ENCODE peak calls at places on chromosomes 4 and X, in seven cellular contexts. F is iris pigment epithelial cell, R is brain microvascular endothelial cell, U is left ventricle myocardium superior, T is D341Med, E is fibroblast of lung, D is anterior cingulate cortex. V is an unnamed sample.

GRCh38 chr4:20532871-20533870 is 167.1 kb upstream of the PACRGL start:
- DNase-seq in E (peak), U (no peak), D (no peak), T (no peak), F (peak), R (peak), V (no peak)

GRCh38 chrX:41085883-41086626 is 810 bp downstream of the USP9X start:
- DNase-seq in D (peak), T (peak), U (peak), E (peak), F (peak), R (peak), V (peak)

GRCh38 chr4:88629826-88630225 is 37.5 kb downstream of the HERC3 start:
- DNase-seq in D (no peak), R (no peak), E (peak), F (no peak), U (no peak), T (no peak), V (no peak)

GRCh38 chr4:100367451-100367850 is 150.4 kb downstream of the EMCN start:
- DNase-seq in U (no peak), T (no peak), E (peak), F (peak), R (peak), D (no peak), V (no peak)

GRCh38 chr4:68797618-68798017 is 18.2 kb upstream of the UGT2B10 start:
- DNase-seq in T (no peak), D (no peak), E (no peak), R (no peak), F (no peak), U (no peak), V (no peak)

GRCh38 chr4:6917445-6918241 is 8.0 kb downstream of the TBC1D14 start:
- DNase-seq in T (peak), F (peak), E (peak), R (no peak), D (no peak), U (peak), V (no peak)

GRCh38 chr4:42655921-42656735 is 777 bp downstream of the ATP8A1 start:
- DNase-seq in E (no peak), T (peak), R (no peak), D (peak), U (peak), F (peak), V (no peak)

GRCh38 chr4:90883519-90883918 is 756.3 kb downstream of the CCSER1 start:
- DNase-seq in E (no peak), F (no peak), T (no peak), D (no peak), R (no peak), U (no peak), V (no peak)

GRCh38 chr4:99300934-99301333 is 10.1 kb upstream of the ADH1A start:
- DNase-seq in F (peak), U (peak), T (peak), E (peak), R (peak), D (no peak), V (peak)

GRCh38 chr4:103012085-103012484 is 7.4 kb downstream of the SLC9B1 start:
- DNase-seq in R (no peak), D (no peak), E (peak), F (peak), U (no peak), T (no peak), V (no peak)

GRCh38 chr4:87038837-87039715 is 104.3 kb downstream of the AFF1 start:
- DNase-seq in E (peak), U (peak), F (peak), T (peak), R (peak), D (no peak), V (peak)

GRCh38 chr4:10321931-10322330 is 135.3 kb downstream of the ZNF518B start:
- DNase-seq in E (no peak), R (no peak), F (no peak), U (no peak), T (no peak), D (no peak), V (no peak)

GRCh38 chr4:83516042-83516772 is 19.7 kb upstream of the GPAT3 start:
- DNase-seq in T (no peak), F (peak), D (no peak), R (peak), U (no peak), E (peak), V (no peak)

GRCh38 chrX:15903186-15903681 is 48.6 kb upstream of the AP1S2 start:
- DNase-seq in F (no peak), U (no peak), R (no peak), D (no peak), E (no peak), T (no peak), V (no peak)